ENCODE peak calls at places on chromosome 16, in nine cellular contexts. W is astrocyte of the hippocampus; V is GM23338; P is cardiac fibroblast; F is kidney glomerular epithelial cell; Q is ureter; M is activated CD4-positive, alpha-beta T cell treated with anti-CD3 and anti-CD28 coated beads, Interleukin-2, amount 50 U/mL, for 4 hours; X is CD4-positive, alpha-beta T cell; D is AG08395. Z is an unnamed sample.

GRCh38 chr16:27083861-27084261 is 17.1 kb downstream of the C16orf82 start:
- DNase-seq in W (no peak), V (peak), P (no peak), F (no peak), Q (no peak), M (no peak), X (no peak), D (peak), Z (no peak)

GRCh38 chr16:88481851-88482250 is 28.8 kb downstream of the ZFPM1 start:
- DNase-seq in W (no peak), V (no peak), P (no peak), F (no peak), Q (no peak), M (no peak), X (no peak), D (no peak), Z (no peak)

GRCh38 chr16:31354394-31355291 is at the start of gene ITGAX:
- DNase-seq in W (peak), V (no peak), P (peak), F (peak), Q (no peak), M (peak), X (peak), D (no peak), Z (peak)

GRCh38 chr16:50326835-50327465 is 41.8 kb downstream of the BRD7 start:
- DNase-seq in W (no peak), V (peak), P (peak), F (peak), Q (no peak), M (peak), X (peak), D (peak), Z (peak)

GRCh38 chr16:1825864-1826690 is 548 bp downstream of the HAGH start:
- DNase-seq in W (no peak), V (peak), P (peak), F (peak), Q (peak), M (peak), X (peak), D (peak), Z (no peak)

GRCh38 chr16:71930993-71931392 is 35.7 kb downstream of the IST1 start:
- DNase-seq in W (no peak), V (no peak), P (no peak), F (no peak), Q (no peak), M (no peak), X (no peak), D (no peak), Z (no peak)

GRCh38 chr16:8644513-8645140 is 23.1 kb downstream of the METTL22 start:
- DNase-seq in W (no peak), V (no peak), P (no peak), F (no peak), Q (no peak), M (no peak), X (peak), D (no peak), Z (no peak)

GRCh38 chr16:76964464-76965154 is 226.4 kb upstream of the MON1B start:
- DNase-seq in W (no peak), V (no peak), P (no peak), F (peak), Q (no peak), M (no peak), X (no peak), D (no peak), Z (peak)

GRCh38 chr16:58127634-58128033 is 1.5 kb downstream of the CFAP20 start:
- DNase-seq in W (no peak), V (no peak), P (no peak), F (no peak), Q (no peak), M (no peak), X (no peak), D (no peak), Z (no peak)

GRCh38 chr16:87723224-87723619 is 42.6 kb downstream of the KLHDC4 start:
- DNase-seq in W (peak), V (no peak), P (peak), F (peak), Q (no peak), M (no peak), X (no peak), D (peak), Z (peak)

GRCh38 chr16:73268311-73268997 is 220.5 kb upstream of the ZFHX3 start:
- DNase-seq in W (peak), V (peak), P (peak), F (no peak), Q (no peak), M (no peak), X (no peak), D (peak), Z (no peak)

GRCh38 chr16:51538707-51539604 is 387.9 kb upstream of the SALL1 start:
- DNase-seq in W (peak), V (no peak), P (peak), F (peak), Q (no peak), M (no peak), X (no peak), D (peak), Z (peak)

GRCh38 chr16:67301080-67301757 is 21.9 kb downstream of the PLEKHG4 start:
- DNase-seq in W (peak), V (no peak), P (peak), F (no peak), Q (no peak), M (no peak), X (no peak), D (no peak), Z (no peak)

GRCh38 chr16:4264546-4264945 is 8.3 kb downstream of the TFAP4 start:
- DNase-seq in W (no peak), V (no peak), P (peak), F (no peak), Q (no peak), M (no peak), X (no peak), D (peak), Z (no peak)

GRCh38 chr16:84519855-84520254 is 15.4 kb upstream of the MEAK7 start:
- DNase-seq in W (no peak), V (no peak), P (no peak), F (no peak), Q (no peak), M (no peak), X (no peak), D (no peak), Z (no peak)